ENCODE peak calls at places on chromosomes 12 and 14, in five cellular contexts. One of them, this sample, is unnamed.

GRCh38 chr12:65603428-65604351 is 220.6 kb upstream of the HMGA2 start:
- DNase-seq in Calu3: peak; percentile 57
- DNase-seq in CD4-positive, alpha-beta T cell: no peak
- DNase-seq in AG04450: peak; percentile 59
- DNase-seq in mucosa of descending colon: peak; percentile 27
- DNase-seq in this sample: no peak

GRCh38 chr12:70732287-70732686 is 95.1 kb upstream of the PTPRB start:
- DNase-seq in Calu3: no peak
- DNase-seq in CD4-positive, alpha-beta T cell: no peak
- DNase-seq in AG04450: no peak
- DNase-seq in mucosa of descending colon: no peak
- DNase-seq in this sample: no peak

GRCh38 chr12:46944104-46944503 is 118.3 kb upstream of the SLC38A4 start:
- DNase-seq in Calu3: no peak
- DNase-seq in CD4-positive, alpha-beta T cell: no peak
- DNase-seq in AG04450: no peak
- DNase-seq in mucosa of descending colon: no peak
- DNase-seq in this sample: no peak

GRCh38 chr12:110935588-110935987 is 15.2 kb upstream of the MYL2 start:
- DNase-seq in Calu3: no peak
- DNase-seq in CD4-positive, alpha-beta T cell: no peak
- DNase-seq in AG04450: no peak
- DNase-seq in mucosa of descending colon: no peak
- DNase-seq in this sample: no peak

GRCh38 chr14:101090976-101091375 is 187.5 kb upstream of the RTL1 start:
- DNase-seq in Calu3: no peak
- DNase-seq in CD4-positive, alpha-beta T cell: no peak
- DNase-seq in AG04450: no peak
- DNase-seq in mucosa of descending colon: no peak
- DNase-seq in this sample: no peak

GRCh38 chr12:26987634-26988424 is 26.4 kb downstream of the TM7SF3 start:
- DNase-seq in Calu3: no peak
- DNase-seq in CD4-positive, alpha-beta T cell: no peak
- DNase-seq in AG04450: no peak
- DNase-seq in mucosa of descending colon: no peak
- DNase-seq in this sample: no peak

GRCh38 chr14:60332869-60333268 is 83.8 kb downstream of the PPM1A start:
- DNase-seq in Calu3: no peak
- DNase-seq in CD4-positive, alpha-beta T cell: no peak
- DNase-seq in AG04450: no peak
- DNase-seq in mucosa of descending colon: no peak
- DNase-seq in this sample: no peak

GRCh38 chr14:91866061-91866460 is 1.3 kb downstream of the TC2N start:
- DNase-seq in Calu3: no peak
- DNase-seq in CD4-positive, alpha-beta T cell: peak; percentile 18
- DNase-seq in AG04450: no peak
- DNase-seq in mucosa of descending colon: no peak
- DNase-seq in this sample: no peak

GRCh38 chr12:129659927-129660326 is 243.9 kb downstream of the TMEM132D start:
- DNase-seq in Calu3: no peak
- DNase-seq in CD4-positive, alpha-beta T cell: no peak
- DNase-seq in AG04450: no peak
- DNase-seq in mucosa of descending colon: no peak
- DNase-seq in this sample: no peak

GRCh38 chr14:24861083-24861630 is 188.8 kb downstream of the STXBP6 start:
- DNase-seq in Calu3: peak; percentile 33
- DNase-seq in CD4-positive, alpha-beta T cell: no peak
- DNase-seq in AG04450: no peak
- DNase-seq in mucosa of descending colon: no peak
- DNase-seq in this sample: no peak

GRCh38 chr14:52111583-52111982 is 42.7 kb upstream of the NID2 start:
- DNase-seq in Calu3: no peak
- DNase-seq in CD4-positive, alpha-beta T cell: no peak
- DNase-seq in AG04450: no peak
- DNase-seq in mucosa of descending colon: no peak
- DNase-seq in this sample: no peak

GRCh38 chr12:91483471-91483985 is 300.9 kb upstream of the DCN start:
- DNase-seq in Calu3: no peak
- DNase-seq in CD4-positive, alpha-beta T cell: no peak
- DNase-seq in AG04450: no peak
- DNase-seq in mucosa of descending colon: no peak
- DNase-seq in this sample: no peak

GRCh38 chr12:83389237-83389996 is 702.7 kb downstream of the TMTC2 start:
- DNase-seq in Calu3: peak; percentile 2
- DNase-seq in CD4-positive, alpha-beta T cell: no peak
- DNase-seq in AG04450: no peak
- DNase-seq in mucosa of descending colon: peak; percentile 41
- DNase-seq in this sample: no peak

GRCh38 chr12:84637926-84638325 is 274.7 kb downstream of the SLC6A15 start:
- DNase-seq in Calu3: no peak
- DNase-seq in CD4-positive, alpha-beta T cell: no peak
- DNase-seq in AG04450: no peak
- DNase-seq in mucosa of descending colon: no peak
- DNase-seq in this sample: no peak

GRCh38 chr14:50083467-50084337 is 32.7 kb downstream of the VCPKMT start:
- DNase-seq in Calu3: no peak
- DNase-seq in CD4-positive, alpha-beta T cell: peak; percentile 23
- DNase-seq in AG04450: no peak
- DNase-seq in mucosa of descending colon: no peak
- DNase-seq in this sample: no peak

GRCh38 chr12:106978035-106978800 is 8.7 kb downstream of the MTERF2 start:
- DNase-seq in Calu3: no peak
- DNase-seq in CD4-positive, alpha-beta T cell: no peak
- DNase-seq in AG04450: no peak
- DNase-seq in mucosa of descending colon: peak; percentile 72
- DNase-seq in this sample: no peak

GRCh38 chr14:105472496-105472991 is 2.1 kb upstream of the CRIP2 start:
- DNase-seq in Calu3: peak; percentile 49
- DNase-seq in CD4-positive, alpha-beta T cell: no peak
- DNase-seq in AG04450: no peak
- DNase-seq in mucosa of descending colon: peak; percentile 35
- DNase-seq in this sample: no peak

GRCh38 chr14:35088514-35088913 is 33.3 kb downstream of the PPP2R3C start:
- DNase-seq in Calu3: no peak
- DNase-seq in CD4-positive, alpha-beta T cell: no peak
- DNase-seq in AG04450: no peak
- DNase-seq in mucosa of descending colon: no peak
- DNase-seq in this sample: no peak

GRCh38 chr12:43349863-43350262 is 202.1 kb downstream of the ADAMTS20 start:
- DNase-seq in Calu3: no peak
- DNase-seq in CD4-positive, alpha-beta T cell: no peak
- DNase-seq in AG04450: no peak
- DNase-seq in mucosa of descending colon: no peak
- DNase-seq in this sample: no peak

GRCh38 chr14:33110737-33111443 is 172.2 kb downstream of the NPAS3 start:
- DNase-seq in Calu3: no peak
- DNase-seq in CD4-positive, alpha-beta T cell: no peak
- DNase-seq in AG04450: no peak
- DNase-seq in mucosa of descending colon: no peak
- DNase-seq in this sample: no peak

GRCh38 chr12:47903151-47903611 is 1.6 kb downstream of the VDR start:
- DNase-seq in Calu3: no peak
- DNase-seq in CD4-positive, alpha-beta T cell: no peak
- DNase-seq in AG04450: peak; percentile 57
- DNase-seq in mucosa of descending colon: peak; percentile 65
- DNase-seq in this sample: no peak

GRCh38 chr12:95003921-95004272 is 400 bp upstream of the NDUFA12 start:
- DNase-seq in Calu3: no peak
- DNase-seq in CD4-positive, alpha-beta T cell: no peak
- DNase-seq in AG04450: no peak
- DNase-seq in mucosa of descending colon: no peak
- DNase-seq in this sample: no peak
- TF ChIP-seq CTCF in Calu3: no peak
- TF ChIP-seq CTCF in CD4-positive, alpha-beta T cell: no peak
- TF ChIP-seq CTCF in AG04450: no peak
- TF ChIP-seq CTCF in mucosa of descending colon: no peak
- TF ChIP-seq CTCF in this sample: no peak

GRCh38 chr12:48978741-48979601 is 849 bp downstream of the WNT1 start:
- DNase-seq in Calu3: no peak
- DNase-seq in CD4-positive, alpha-beta T cell: no peak
- DNase-seq in AG04450: no peak
- DNase-seq in mucosa of descending colon: no peak
- DNase-seq in this sample: no peak

GRCh38 chr12:48980953-48981756 is 3.0 kb downstream of the WNT1 start:
- DNase-seq in Calu3: no peak
- DNase-seq in CD4-positive, alpha-beta T cell: peak; percentile 43
- DNase-seq in AG04450: no peak
- DNase-seq in mucosa of descending colon: peak; percentile 64
- DNase-seq in this sample: no peak

GRCh38 chr12:48979602-48980388 is 1.7 kb downstream of the WNT1 start:
- DNase-seq in Calu3: no peak
- DNase-seq in CD4-positive, alpha-beta T cell: no peak
- DNase-seq in AG04450: no peak
- DNase-seq in mucosa of descending colon: peak; percentile 64
- DNase-seq in this sample: no peak

GRCh38 chr12:48981757-48982157 is 3.6 kb downstream of the WNT1 start:
- DNase-seq in Calu3: no peak
- DNase-seq in CD4-positive, alpha-beta T cell: no peak
- DNase-seq in AG04450: no peak
- DNase-seq in mucosa of descending colon: no peak
- DNase-seq in this sample: no peak

GRCh38 chr12:48980389-48980952 is 2.3 kb downstream of the WNT1 start:
- DNase-seq in Calu3: no peak
- DNase-seq in CD4-positive, alpha-beta T cell: no peak
- DNase-seq in AG04450: no peak
- DNase-seq in mucosa of descending colon: peak; percentile 70
- DNase-seq in this sample: no peak
- TF ChIP-seq CTCF in Calu3: no peak
- TF ChIP-seq CTCF in CD4-positive, alpha-beta T cell: no peak
- TF ChIP-seq CTCF in AG04450: no peak
- TF ChIP-seq CTCF in mucosa of descending colon: no peak
- TF ChIP-seq CTCF in this sample: peak; percentile 41

DNA sequence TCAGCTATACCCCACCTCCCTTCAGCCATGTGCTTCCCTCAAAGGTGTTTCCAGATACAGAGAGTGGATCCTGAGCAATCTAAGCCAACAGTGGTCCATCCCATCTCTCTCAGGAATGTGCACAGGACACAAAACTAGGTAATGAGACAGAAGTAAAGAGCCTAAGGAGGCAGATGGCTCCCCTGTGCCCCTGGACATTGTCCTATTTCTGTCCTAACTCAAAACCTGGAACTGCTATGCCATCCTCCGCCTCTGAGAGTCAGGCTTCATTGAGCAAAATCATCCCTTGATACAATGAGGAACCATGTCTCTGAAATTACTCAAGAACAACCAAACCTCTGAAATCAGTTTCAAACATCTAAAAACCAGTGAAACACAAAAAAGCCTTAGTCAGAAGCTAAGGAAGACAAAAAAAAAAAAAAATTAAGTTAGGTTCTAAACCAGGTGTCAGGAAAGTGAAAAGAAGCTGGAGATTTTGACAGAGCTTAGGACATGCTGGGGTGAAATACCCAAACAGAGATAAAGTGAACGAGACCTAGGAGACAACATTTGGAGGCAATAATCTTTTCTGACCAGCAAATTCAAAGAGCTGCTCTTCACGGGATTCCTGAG is 200.3 kb upstream of the PLEKHG7 start:
- DNase-seq in Calu3: no peak
- DNase-seq in CD4-positive, alpha-beta T cell: no peak
- DNase-seq in AG04450: no peak
- DNase-seq in mucosa of descending colon: no peak
- DNase-seq in this sample: no peak
- TF ChIP-seq CTCF in Calu3: no peak
- TF ChIP-seq CTCF in CD4-positive, alpha-beta T cell: no peak
- TF ChIP-seq CTCF in AG04450: no peak
- TF ChIP-seq CTCF in mucosa of descending colon: no peak
- TF ChIP-seq CTCF in this sample: no peak

GRCh38 chr14:88130057-88130432 is 125.1 kb downstream of the GPR65 start:
- DNase-seq in Calu3: no peak
- DNase-seq in CD4-positive, alpha-beta T cell: no peak
- DNase-seq in AG04450: no peak
- DNase-seq in mucosa of descending colon: no peak
- DNase-seq in this sample: no peak

GRCh38 chr14:88128811-88129210 is 123.9 kb downstream of the GPR65 start:
- DNase-seq in Calu3: no peak
- DNase-seq in CD4-positive, alpha-beta T cell: no peak
- DNase-seq in AG04450: no peak
- DNase-seq in mucosa of descending colon: no peak
- DNase-seq in this sample: no peak

DNA sequence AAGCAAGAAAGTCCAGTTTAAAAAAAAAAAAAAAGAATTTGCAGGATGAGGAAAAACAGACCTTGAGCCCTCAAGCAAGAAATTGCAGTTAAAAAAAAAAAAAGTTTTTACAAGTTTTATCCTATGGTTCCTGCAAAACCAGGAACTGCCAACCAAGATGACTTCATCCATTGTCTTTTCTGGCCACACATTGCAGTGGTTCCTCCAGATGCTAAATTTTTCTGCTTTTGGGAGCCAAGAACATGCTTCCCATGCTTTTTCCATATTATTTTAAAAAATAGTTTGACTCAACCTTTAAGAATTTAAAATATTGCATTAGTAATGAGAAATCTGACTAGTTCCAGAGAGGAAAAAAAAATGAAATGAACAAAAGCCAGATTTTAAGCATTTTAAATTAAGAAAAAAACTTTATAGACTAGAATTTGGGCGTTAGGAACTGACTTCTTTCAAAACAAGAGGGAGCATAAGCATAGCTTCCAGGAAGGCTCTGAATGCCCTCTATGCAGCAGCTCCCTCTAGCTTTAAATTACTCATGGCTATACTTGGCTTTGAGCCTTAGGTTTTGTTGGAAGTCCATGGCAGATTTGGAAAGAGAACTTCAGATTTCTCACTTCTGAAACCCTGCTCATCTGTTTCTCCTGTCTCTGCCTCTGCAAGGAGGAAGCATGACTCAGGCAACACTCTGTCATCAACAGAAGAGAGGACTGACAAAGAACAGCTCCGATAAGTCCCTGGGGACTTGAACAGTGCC is 124.5 kb downstream of the GPR65 start:
- DNase-seq in Calu3: no peak
- DNase-seq in CD4-positive, alpha-beta T cell: no peak
- DNase-seq in AG04450: no peak
- DNase-seq in mucosa of descending colon: no peak
- DNase-seq in this sample: no peak
- TF ChIP-seq CTCF in Calu3: no peak
- TF ChIP-seq CTCF in CD4-positive, alpha-beta T cell: no peak
- TF ChIP-seq CTCF in AG04450: no peak
- TF ChIP-seq CTCF in mucosa of descending colon: no peak
- TF ChIP-seq CTCF in this sample: no peak

DNA sequence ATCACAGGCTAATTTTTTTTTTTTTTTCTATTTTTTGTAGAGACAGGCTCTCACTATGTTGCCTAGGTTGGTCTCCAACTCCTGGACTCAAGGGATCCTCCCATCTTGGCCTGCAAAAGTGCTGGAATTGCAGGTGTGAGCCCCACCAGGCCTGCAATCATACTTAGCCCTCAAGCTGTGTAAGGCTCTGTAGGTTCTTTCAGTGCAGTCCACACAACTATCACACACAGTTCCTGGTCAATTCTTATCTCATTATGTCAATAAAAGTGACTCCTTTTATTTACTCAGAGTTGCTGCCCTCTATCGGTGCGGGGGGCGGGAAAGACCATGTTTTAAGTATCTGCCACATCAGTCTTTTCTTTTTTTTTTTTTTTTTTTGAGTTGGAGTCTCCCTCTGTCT is 29.0 kb downstream of the SLC2A3 start:
- DNase-seq in Calu3: peak; percentile 78
- DNase-seq in CD4-positive, alpha-beta T cell: peak; percentile 29
- DNase-seq in AG04450: no peak
- DNase-seq in mucosa of descending colon: peak; percentile 49
- DNase-seq in this sample: no peak
- TF ChIP-seq CTCF in Calu3: peak; percentile 45
- TF ChIP-seq CTCF in CD4-positive, alpha-beta T cell: no peak
- TF ChIP-seq CTCF in AG04450: peak; percentile 58
- TF ChIP-seq CTCF in mucosa of descending colon: no peak
- TF ChIP-seq CTCF in this sample: peak; percentile 38

This sample was measured in D721Med.